ENCODE peak calls at places on chromosomes 3 and 15, in five cellular contexts. One of them, this sample, is unnamed.

GRCh38 chr3:80244390-80244789 is 476.6 kb upstream of the ROBO1 start:
- DNase-seq in DND-41: no peak
- DNase-seq in endothelial cell of umbilical vein: peak; percentile 77
- DNase-seq in HCT116: no peak
- DNase-seq in H1: no peak
- DNase-seq in this sample: peak; percentile 21

GRCh38 chr3:58049143-58049785 is 41.0 kb downstream of the FLNB start:
- DNase-seq in DND-41: no peak
- DNase-seq in endothelial cell of umbilical vein: peak; percentile 91
- DNase-seq in HCT116: peak; percentile 95
- DNase-seq in H1: peak; percentile 82
- DNase-seq in this sample: peak; percentile 58

GRCh38 chr3:192917508-192918274 is at the start of gene MB21D2:
- DNase-seq in DND-41: peak; percentile 14
- DNase-seq in endothelial cell of umbilical vein: peak; percentile 89
- DNase-seq in HCT116: peak; percentile 69
- DNase-seq in H1: no peak
- DNase-seq in this sample: peak; percentile 76

GRCh38 chr3:190131329-190131728 is 10.6 kb upstream of the P3H2 start:
- DNase-seq in DND-41: no peak
- DNase-seq in endothelial cell of umbilical vein: peak; percentile 50
- DNase-seq in HCT116: peak; percentile 24
- DNase-seq in H1: no peak
- DNase-seq in this sample: no peak

GRCh38 chr15:99207672-99208071 is 41.7 kb downstream of the TTC23 start:
- DNase-seq in DND-41: no peak
- DNase-seq in endothelial cell of umbilical vein: no peak
- DNase-seq in HCT116: no peak
- DNase-seq in H1: no peak
- DNase-seq in this sample: no peak

GRCh38 chr3:177350051-177350565 is 152.8 kb upstream of the TBL1XR1 start:
- DNase-seq in DND-41: no peak
- DNase-seq in endothelial cell of umbilical vein: peak; percentile 43
- DNase-seq in HCT116: no peak
- DNase-seq in H1: no peak
- DNase-seq in this sample: no peak

GRCh38 chr15:40594429-40594836 is 384 bp downstream of the KNL1 start:
- DNase-seq in DND-41: no peak
- DNase-seq in endothelial cell of umbilical vein: no peak
- DNase-seq in HCT116: peak; percentile 26
- DNase-seq in H1: peak; percentile 17
- DNase-seq in this sample: peak; percentile 73

GRCh38 chr3:186596568-186597287 is 16.1 kb upstream of the AHSG start:
- DNase-seq in DND-41: no peak
- DNase-seq in endothelial cell of umbilical vein: no peak
- DNase-seq in HCT116: no peak
- DNase-seq in H1: no peak
- DNase-seq in this sample: no peak

GRCh38 chr3:53188720-53189119 is 27.7 kb downstream of the PRKCD start:
- DNase-seq in DND-41: no peak
- DNase-seq in endothelial cell of umbilical vein: no peak
- DNase-seq in HCT116: no peak
- DNase-seq in H1: no peak
- DNase-seq in this sample: no peak

GRCh38 chr15:58383876-58384275 is 47.9 kb upstream of the LIPC start:
- DNase-seq in DND-41: no peak
- DNase-seq in endothelial cell of umbilical vein: no peak
- DNase-seq in HCT116: no peak
- DNase-seq in H1: peak; percentile 9
- DNase-seq in this sample: no peak

GRCh38 chr3:105615814-105616213 is 249.1 kb downstream of the ALCAM start:
- DNase-seq in DND-41: no peak
- DNase-seq in endothelial cell of umbilical vein: no peak
- DNase-seq in HCT116: no peak
- DNase-seq in H1: no peak
- DNase-seq in this sample: no peak

GRCh38 chr3:8103954-8104353 is 397.7 kb upstream of the LMCD1 start:
- DNase-seq in DND-41: no peak
- DNase-seq in endothelial cell of umbilical vein: no peak
- DNase-seq in HCT116: no peak
- DNase-seq in H1: no peak
- DNase-seq in this sample: no peak

GRCh38 chr3:26437678-26438077 is 184.9 kb upstream of the LRRC3B start:
- DNase-seq in DND-41: no peak
- DNase-seq in endothelial cell of umbilical vein: no peak
- DNase-seq in HCT116: no peak
- DNase-seq in H1: no peak
- DNase-seq in this sample: no peak

GRCh38 chr3:140093742-140094141 is 158.8 kb downstream of the CLSTN2 start:
- DNase-seq in DND-41: no peak
- DNase-seq in endothelial cell of umbilical vein: no peak
- DNase-seq in HCT116: peak; percentile 4
- DNase-seq in H1: no peak
- DNase-seq in this sample: peak; percentile 70

GRCh38 chr3:4595709-4596108 is 102.6 kb downstream of the ITPR1 start:
- DNase-seq in DND-41: no peak
- DNase-seq in endothelial cell of umbilical vein: no peak
- DNase-seq in HCT116: no peak
- DNase-seq in H1: no peak
- DNase-seq in this sample: no peak

GRCh38 chr15:76753131-76753530 is 152.0 kb downstream of the SCAPER start:
- DNase-seq in DND-41: no peak
- DNase-seq in endothelial cell of umbilical vein: no peak
- DNase-seq in HCT116: no peak
- DNase-seq in H1: no peak
- DNase-seq in this sample: no peak

GRCh38 chr3:155554777-155555445 is 190.0 kb downstream of the PLCH1 start:
- DNase-seq in DND-41: peak; percentile 87
- DNase-seq in endothelial cell of umbilical vein: no peak
- DNase-seq in HCT116: no peak
- DNase-seq in H1: no peak
- DNase-seq in this sample: no peak

GRCh38 chr15:50411870-50412269 is 12.3 kb upstream of the USP8 start:
- DNase-seq in DND-41: no peak
- DNase-seq in endothelial cell of umbilical vein: no peak
- DNase-seq in HCT116: no peak
- DNase-seq in H1: no peak
- DNase-seq in this sample: no peak

GRCh38 chr3:23501201-23501824 is 298.2 kb downstream of the UBE2E2 start:
- DNase-seq in DND-41: no peak
- DNase-seq in endothelial cell of umbilical vein: no peak
- DNase-seq in HCT116: no peak
- DNase-seq in H1: no peak
- DNase-seq in this sample: no peak

GRCh38 chr3:126746395-126747177 is 42.5 kb downstream of the CHCHD6 start:
- DNase-seq in DND-41: no peak
- DNase-seq in endothelial cell of umbilical vein: peak; percentile 9
- DNase-seq in HCT116: peak; percentile 36
- DNase-seq in H1: no peak
- DNase-seq in this sample: no peak

GRCh38 chr3:100226712-100227429 is 33.9 kb upstream of the TBC1D23 start:
- DNase-seq in DND-41: no peak
- DNase-seq in endothelial cell of umbilical vein: no peak
- DNase-seq in HCT116: no peak
- DNase-seq in H1: no peak
- DNase-seq in this sample: no peak

GRCh38 chr15:38128389-38128788 is 124.2 kb upstream of the SPRED1 start:
- DNase-seq in DND-41: no peak
- DNase-seq in endothelial cell of umbilical vein: no peak
- DNase-seq in HCT116: no peak
- DNase-seq in H1: no peak
- DNase-seq in this sample: no peak

GRCh38 chr3:54040476-54040875 is 81.9 kb upstream of the CACNA2D3 start:
- DNase-seq in DND-41: no peak
- DNase-seq in endothelial cell of umbilical vein: no peak
- DNase-seq in HCT116: no peak
- DNase-seq in H1: no peak
- DNase-seq in this sample: no peak

GRCh38 chr3:94412966-94413720 is 350.3 kb downstream of the NSUN3 start:
- DNase-seq in DND-41: no peak
- DNase-seq in endothelial cell of umbilical vein: no peak
- DNase-seq in HCT116: no peak
- DNase-seq in H1: no peak
- DNase-seq in this sample: no peak

DNA sequence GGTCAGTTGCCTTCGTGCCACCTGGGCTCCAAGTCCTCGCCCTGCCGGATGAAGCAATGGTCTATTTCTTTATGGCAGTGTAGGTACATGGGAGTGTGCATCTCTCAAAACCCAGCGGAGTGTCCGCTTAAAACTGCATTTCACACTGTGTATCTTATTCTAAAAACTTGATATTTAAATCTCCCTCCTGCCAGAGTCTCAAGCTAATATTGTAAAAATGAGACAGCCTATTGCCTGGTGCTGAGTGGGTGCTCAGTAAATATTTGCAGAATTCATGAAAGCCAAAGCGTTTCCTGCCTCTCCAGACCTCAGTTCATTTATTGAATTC is 313 bp upstream of the TBC1D2B start:
- DNase-seq in DND-41: no peak
- DNase-seq in endothelial cell of umbilical vein: no peak
- DNase-seq in HCT116: no peak
- DNase-seq in H1: no peak
- DNase-seq in this sample: no peak
- H3K4me3 ChIP-seq in DND-41: peak overlapping the region; percentile 100
- H3K4me3 ChIP-seq in endothelial cell of umbilical vein: peak overlapping the region; percentile 28
- H3K4me3 ChIP-seq in HCT116: peak overlapping the region; percentile 28
- H3K4me3 ChIP-seq in H1: peak overlapping the region; percentile 44
- H3K4me3 ChIP-seq in this sample: peak overlapping the region; percentile 97

DNA sequence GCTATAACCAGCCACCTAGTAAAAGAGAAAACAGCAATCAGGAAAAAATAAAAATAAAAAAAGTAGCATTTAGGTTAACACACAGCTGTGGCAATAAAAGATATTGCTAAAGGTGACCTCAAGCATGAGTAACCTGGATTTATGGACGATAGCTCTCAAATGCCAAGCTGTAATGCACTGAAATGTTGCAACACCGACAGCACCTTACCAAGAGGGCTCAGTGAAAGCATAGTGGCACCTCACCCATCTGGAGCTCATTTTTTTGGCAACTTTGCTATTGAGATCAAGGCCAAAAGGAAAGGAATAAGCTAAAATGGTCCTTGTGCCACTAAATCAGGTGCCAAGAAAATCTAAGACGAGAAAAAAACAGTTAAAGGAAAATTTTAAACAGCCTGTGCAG is 2.5 kb downstream of the HACD2 start:
- DNase-seq in DND-41: no peak
- DNase-seq in endothelial cell of umbilical vein: no peak
- DNase-seq in HCT116: no peak
- DNase-seq in H1: no peak
- DNase-seq in this sample: peak; percentile 33
- H3K9ac ChIP-seq in DND-41: no peak overlapping the region
- H3K9ac ChIP-seq in endothelial cell of umbilical vein: no peak overlapping the region
- H3K9ac ChIP-seq in HCT116: no peak overlapping the region
- H3K9ac ChIP-seq in H1: no peak overlapping the region
- H3K9ac ChIP-seq in this sample: no peak overlapping the region

GRCh38 chr15:45167631-45168205 is 20.0 kb downstream of the SHF start:
- DNase-seq in DND-41: no peak
- DNase-seq in endothelial cell of umbilical vein: no peak
- DNase-seq in HCT116: no peak
- DNase-seq in H1: no peak
- DNase-seq in this sample: no peak
- TF ChIP-seq CTCF in DND-41: no peak
- TF ChIP-seq CTCF in endothelial cell of umbilical vein: no peak
- TF ChIP-seq CTCF in HCT116: no peak
- TF ChIP-seq CTCF in H1: no peak
- TF ChIP-seq CTCF in this sample: no peak

GRCh38 chr3:46952813-46953212 is 23.7 kb downstream of the CCDC12 start:
- DNase-seq in DND-41: no peak
- DNase-seq in endothelial cell of umbilical vein: no peak
- DNase-seq in HCT116: no peak
- DNase-seq in H1: no peak
- DNase-seq in this sample: no peak
- H3K4me3 ChIP-seq in DND-41: peak overlapping the region; percentile 36
- H3K4me3 ChIP-seq in endothelial cell of umbilical vein: no peak overlapping the region
- H3K4me3 ChIP-seq in HCT116: no peak overlapping the region
- H3K4me3 ChIP-seq in H1: no peak overlapping the region
- H3K4me3 ChIP-seq in this sample: no peak overlapping the region

DNA sequence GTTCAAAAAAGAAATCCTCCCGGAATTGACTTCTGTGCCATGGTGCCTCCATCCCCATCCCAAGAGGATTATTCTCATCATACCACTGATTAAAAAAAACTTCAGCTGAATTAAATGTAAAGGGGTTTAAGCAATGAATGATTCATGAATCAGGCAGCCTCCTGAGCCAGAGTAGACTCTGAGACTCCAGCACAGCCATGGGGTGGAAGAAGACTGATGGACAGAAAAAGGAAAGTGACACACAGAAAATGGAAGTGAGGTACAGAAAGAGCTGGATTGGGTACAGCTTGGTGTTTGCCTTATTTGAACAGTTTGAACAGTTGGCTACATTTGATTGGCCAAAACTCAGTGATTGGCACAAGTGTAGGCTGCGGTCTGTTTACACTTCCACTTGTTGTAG is 224.8 kb upstream of the ATP10A start:
- DNase-seq in DND-41: no peak
- DNase-seq in endothelial cell of umbilical vein: no peak
- DNase-seq in HCT116: no peak
- DNase-seq in H1: no peak
- DNase-seq in this sample: no peak
- H3K9ac ChIP-seq in DND-41: no peak overlapping the region
- H3K9ac ChIP-seq in endothelial cell of umbilical vein: no peak overlapping the region
- H3K9ac ChIP-seq in HCT116: no peak overlapping the region
- H3K9ac ChIP-seq in H1: no peak overlapping the region
- H3K9ac ChIP-seq in this sample: no peak overlapping the region

GRCh38 chr15:44130778-44131177 is 64.3 kb downstream of the FRMD5 start:
- DNase-seq in DND-41: no peak
- DNase-seq in endothelial cell of umbilical vein: no peak
- DNase-seq in HCT116: no peak
- DNase-seq in H1: no peak
- DNase-seq in this sample: no peak
- TF ChIP-seq CTCF in DND-41: no peak
- TF ChIP-seq CTCF in endothelial cell of umbilical vein: no peak
- TF ChIP-seq CTCF in HCT116: peak; percentile 12
- TF ChIP-seq CTCF in H1: no peak
- TF ChIP-seq CTCF in this sample: no peak

GRCh38 chr15:73633991-73634495 is 854 bp upstream of the NPTN start:
- DNase-seq in DND-41: no peak
- DNase-seq in endothelial cell of umbilical vein: peak; percentile 26
- DNase-seq in HCT116: peak; percentile 85
- DNase-seq in H1: no peak
- DNase-seq in this sample: no peak
- H3K4me3 ChIP-seq in DND-41: peak overlapping the region; percentile 67
- H3K4me3 ChIP-seq in endothelial cell of umbilical vein: no peak overlapping the region
- H3K4me3 ChIP-seq in HCT116: peak overlapping the region; percentile 58
- H3K4me3 ChIP-seq in H1: peak overlapping the region; percentile 70
- H3K4me3 ChIP-seq in this sample: no peak overlapping the region

GRCh38 chr3:11604139-11604895 is 39.4 kb downstream of the VGLL4 start:
- DNase-seq in DND-41: no peak
- DNase-seq in endothelial cell of umbilical vein: no peak
- DNase-seq in HCT116: no peak
- DNase-seq in H1: no peak
- DNase-seq in this sample: no peak
- H3K9ac ChIP-seq in DND-41: no peak overlapping the region
- H3K9ac ChIP-seq in endothelial cell of umbilical vein: no peak overlapping the region
- H3K9ac ChIP-seq in HCT116: no peak overlapping the region
- H3K9ac ChIP-seq in H1: no peak overlapping the region
- H3K9ac ChIP-seq in this sample: no peak overlapping the region

GRCh38 chr3:14988988-14989394 is 41.6 kb downstream of the NR2C2 start:
- DNase-seq in DND-41: no peak
- DNase-seq in endothelial cell of umbilical vein: no peak
- DNase-seq in HCT116: peak; percentile 22
- DNase-seq in H1: peak; percentile 5
- DNase-seq in this sample: no peak
- TF ChIP-seq CTCF in DND-41: no peak
- TF ChIP-seq CTCF in endothelial cell of umbilical vein: no peak
- TF ChIP-seq CTCF in HCT116: no peak
- TF ChIP-seq CTCF in H1: no peak
- TF ChIP-seq CTCF in this sample: no peak